ENCODE peak calls at places on chromosomes 6 and 20, in four cellular contexts. One of them, this sample, is unnamed.
A peak's percentile ranks its signal among the peaks of the same experiment; 100 is the strongest.

GRCh38 chr6:15779726-15780125 is 116.9 kb upstream of the DTNBP1 start:
- DNase-seq in uterus: no peak
- DNase-seq in Peyer's patch: no peak
- DNase-seq in tibial nerve: no peak
- DNase-seq in this sample: no peak

GRCh38 chr20:24664266-24664986 is 195.0 kb downstream of the SYNDIG1 start:
- DNase-seq in uterus: no peak
- DNase-seq in tibial nerve: no peak
- DNase-seq in Peyer's patch: no peak
- DNase-seq in this sample: no peak

GRCh38 chr20:2023151-2023550 is 29.3 kb upstream of the PDYN start:
- DNase-seq in uterus: no peak
- DNase-seq in tibial nerve: no peak
- DNase-seq in Peyer's patch: no peak
- DNase-seq in this sample: peak; percentile 1

GRCh38 chr20:38601216-38602184 is at the start of gene ARHGAP40:
- DNase-seq in Peyer's patch: no peak
- DNase-seq in tibial nerve: no peak
- DNase-seq in uterus: no peak
- DNase-seq in this sample: no peak

GRCh38 chr6:100467144-100468012 is 2.7 kb upstream of the SIM1 start:
- DNase-seq in Peyer's patch: no peak
- DNase-seq in uterus: no peak
- DNase-seq in tibial nerve: no peak
- DNase-seq in this sample: no peak

GRCh38 chr6:91480397-91480796 is 893.5 kb upstream of the MAP3K7 start:
- DNase-seq in Peyer's patch: no peak
- DNase-seq in tibial nerve: no peak
- DNase-seq in uterus: no peak
- DNase-seq in this sample: no peak

GRCh38 chr20:20396794-20397193 is 28.9 kb downstream of the INSM1 start:
- DNase-seq in tibial nerve: no peak
- DNase-seq in Peyer's patch: no peak
- DNase-seq in uterus: no peak
- DNase-seq in this sample: no peak

GRCh38 chr6:29130644-29131043 is 22.8 kb downstream of the OR2J3 start:
- DNase-seq in uterus: no peak
- DNase-seq in tibial nerve: no peak
- DNase-seq in Peyer's patch: no peak
- DNase-seq in this sample: no peak

GRCh38 chr6:139027620-139028182 is 844 bp upstream of the ABRACL start:
- DNase-seq in Peyer's patch: peak; percentile 77
- DNase-seq in tibial nerve: no peak
- DNase-seq in uterus: no peak
- DNase-seq in this sample: peak; percentile 20

GRCh38 chr6:136158398-136158797 is 91.7 kb downstream of the MTFR2 start:
- DNase-seq in uterus: peak; percentile 75
- DNase-seq in Peyer's patch: no peak
- DNase-seq in tibial nerve: peak; percentile 21
- DNase-seq in this sample: no peak

GRCh38 chr20:46122516-46123481 is 4.7 kb downstream of the CD40 start:
- DNase-seq in uterus: no peak
- DNase-seq in tibial nerve: no peak
- DNase-seq in Peyer's patch: peak; percentile 36
- DNase-seq in this sample: no peak
- TF ChIP-seq POLR2A in uterus: no peak
- TF ChIP-seq POLR2A in tibial nerve: no peak
- TF ChIP-seq POLR2A in Peyer's patch: no peak
- TF ChIP-seq POLR2A in this sample: no peak

GRCh38 chr20:17680128-17680835 is 1.8 kb downstream of the RRBP1 start:
- DNase-seq in uterus: peak; percentile 63
- DNase-seq in Peyer's patch: peak; percentile 80
- DNase-seq in tibial nerve: peak; percentile 69
- DNase-seq in this sample: peak; percentile 37
- TF ChIP-seq POLR2A in uterus: no peak
- TF ChIP-seq POLR2A in Peyer's patch: no peak
- TF ChIP-seq POLR2A in tibial nerve: no peak
- TF ChIP-seq POLR2A in this sample: no peak

GRCh38 chr6:109456710-109457595 is 1.4 kb upstream of the MICAL1 start:
- DNase-seq in tibial nerve: peak; percentile 54
- DNase-seq in uterus: peak; percentile 58
- DNase-seq in Peyer's patch: peak; percentile 78
- DNase-seq in this sample: no peak
- TF ChIP-seq POLR2A in tibial nerve: no peak
- TF ChIP-seq POLR2A in uterus: no peak
- TF ChIP-seq POLR2A in Peyer's patch: peak; percentile 69
- TF ChIP-seq POLR2A in this sample: no peak

DNA sequence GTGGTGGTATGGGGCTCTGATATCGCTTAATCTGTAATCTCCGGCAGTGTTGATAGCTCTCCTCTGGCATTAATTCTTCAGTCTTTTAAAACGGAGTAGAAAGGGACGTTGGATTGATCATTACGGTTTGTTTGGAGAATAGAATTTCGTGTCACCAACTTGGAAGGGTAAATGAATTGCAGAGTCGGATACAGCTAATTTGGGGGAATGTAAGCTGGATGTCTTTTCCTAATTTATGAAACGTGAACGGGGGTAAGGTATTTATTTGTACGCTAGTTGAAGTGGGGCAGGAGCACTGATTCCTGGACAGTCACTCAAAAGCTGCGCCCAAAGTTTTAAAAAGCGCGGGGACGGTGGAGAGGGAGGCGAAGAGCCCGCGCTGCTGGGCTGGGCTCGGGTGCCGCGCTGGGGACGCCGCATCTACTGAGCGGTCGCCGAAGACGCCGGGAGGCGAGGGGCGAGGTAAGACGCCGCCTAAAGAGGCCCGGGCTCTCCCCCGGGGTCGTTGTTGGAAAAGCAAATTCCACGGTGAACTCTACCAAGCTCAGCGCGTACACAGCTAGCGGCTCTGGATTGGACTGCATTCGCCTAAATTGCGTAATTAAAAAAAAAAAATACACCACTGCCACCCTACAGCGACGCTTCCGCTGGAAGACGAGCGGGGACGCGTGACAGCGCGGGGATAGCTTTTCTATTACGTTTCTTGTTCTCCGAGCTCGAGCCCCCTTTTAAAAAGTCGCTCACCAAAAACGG is 92.2 kb upstream of the PRDM1 start:
- DNase-seq in Peyer's patch: peak; percentile 74
- DNase-seq in tibial nerve: no peak
- DNase-seq in uterus: peak; percentile 45
- DNase-seq in this sample: peak; percentile 69
- TF ChIP-seq POLR2A in Peyer's patch: no peak
- TF ChIP-seq POLR2A in tibial nerve: peak; percentile 37
- TF ChIP-seq POLR2A in uterus: no peak
- TF ChIP-seq POLR2A in this sample: no peak

GRCh38 chr6:31546339-31546961 is at the start of gene ATP6V1G2:
- DNase-seq in tibial nerve: peak; percentile 94
- DNase-seq in uterus: peak; percentile 89
- DNase-seq in Peyer's patch: peak; percentile 96
- DNase-seq in this sample: peak; percentile 83

GRCh38 chr6:31547727-31548422 is 467 bp downstream of the NFKBIL1 start:
- DNase-seq in tibial nerve: no peak
- DNase-seq in uterus: no peak
- DNase-seq in Peyer's patch: no peak
- DNase-seq in this sample: no peak

GRCh38 chr6:31548423-31548873 is 1.0 kb downstream of the NFKBIL1 start:
- DNase-seq in Peyer's patch: no peak
- DNase-seq in uterus: no peak
- DNase-seq in tibial nerve: no peak
- DNase-seq in this sample: no peak

GRCh38 chr6:31545291-31545690 is 1.1 kb downstream of the ATP6V1G2 start:
- DNase-seq in Peyer's patch: no peak
- DNase-seq in uterus: no peak
- DNase-seq in tibial nerve: no peak
- DNase-seq in this sample: no peak

DNA sequence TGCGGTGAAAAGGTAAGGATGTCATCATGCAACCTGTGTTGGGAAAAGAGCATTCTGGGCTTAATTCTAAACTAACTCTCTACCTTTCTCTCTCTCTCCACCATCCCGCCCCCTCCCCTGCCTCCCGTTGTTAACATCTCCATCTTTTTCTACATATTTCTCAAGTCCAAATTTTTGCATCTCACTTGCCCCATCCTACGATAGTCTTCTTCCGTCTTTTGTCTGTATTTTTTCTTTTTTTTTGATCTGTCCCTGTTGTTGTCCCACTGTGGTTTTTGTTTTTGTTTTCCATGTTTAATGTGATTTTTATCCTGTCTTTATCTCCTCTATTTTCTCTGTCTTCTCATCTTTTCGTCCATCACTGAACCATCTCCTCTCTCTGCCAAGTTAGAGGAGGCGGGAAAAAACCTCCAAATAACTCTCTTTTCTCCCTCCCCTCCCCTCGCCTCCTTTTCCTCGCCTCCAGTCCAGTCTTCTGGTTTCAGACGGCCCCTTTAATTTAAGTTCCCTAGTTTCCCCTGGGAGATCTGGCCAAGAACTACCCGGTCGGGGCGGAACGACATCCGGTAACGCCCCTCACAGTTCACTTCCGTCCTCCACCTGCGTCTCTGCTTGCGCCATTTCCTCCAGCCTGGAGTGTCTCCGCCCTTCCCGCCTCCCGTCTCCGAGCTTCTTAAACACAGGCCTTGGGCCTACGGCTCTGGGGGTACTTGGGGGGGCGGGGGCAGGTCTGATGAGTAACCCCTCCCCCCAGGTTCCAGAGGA is at the start of gene NFKBIL1:
- DNase-seq in Peyer's patch: peak; percentile 98
- DNase-seq in uterus: peak; percentile 97
- DNase-seq in tibial nerve: peak; percentile 94
- DNase-seq in this sample: peak; percentile 96
- TF ChIP-seq POLR2A in Peyer's patch: no peak
- TF ChIP-seq POLR2A in uterus: peak; percentile 65
- TF ChIP-seq POLR2A in tibial nerve: peak; percentile 74
- TF ChIP-seq POLR2A in this sample: peak; percentile 65

DNA sequence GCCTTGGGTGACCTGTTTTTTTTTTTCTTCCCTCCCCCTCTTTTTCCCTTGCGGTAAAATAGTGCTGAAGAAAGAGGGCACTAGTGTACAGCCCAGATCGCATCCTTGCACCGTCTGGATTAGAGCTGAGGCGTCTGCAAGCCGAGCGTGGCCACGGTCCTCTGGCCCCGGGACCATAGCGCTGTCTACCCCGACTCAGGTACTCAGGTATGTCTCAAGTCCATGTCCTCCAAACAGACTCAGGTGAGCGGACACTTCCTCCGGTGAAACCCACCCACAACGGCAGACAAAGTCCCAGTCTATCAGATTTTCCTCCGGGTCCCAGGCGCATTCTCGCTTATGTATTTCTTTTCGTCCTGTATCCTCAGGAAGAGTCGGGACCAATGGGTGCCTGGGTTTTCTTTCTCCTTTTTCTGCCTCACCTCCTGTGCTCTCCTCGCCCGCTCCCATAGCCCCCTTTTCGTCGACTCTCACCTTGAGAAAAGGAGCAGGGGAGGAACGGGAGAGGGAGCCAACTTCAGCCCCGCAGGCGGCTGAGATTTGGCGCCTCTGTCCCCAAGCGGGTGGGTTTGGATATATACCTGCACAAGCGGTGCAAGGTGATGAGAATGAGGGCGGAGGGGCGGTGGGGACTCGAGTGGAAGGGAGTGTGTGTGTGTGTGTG is 1.1 kb upstream of the GRM1 start:
- DNase-seq in Peyer's patch: no peak
- DNase-seq in uterus: no peak
- DNase-seq in tibial nerve: no peak
- DNase-seq in this sample: no peak
- TF ChIP-seq POLR2A in Peyer's patch: no peak
- TF ChIP-seq POLR2A in uterus: no peak
- TF ChIP-seq POLR2A in tibial nerve: no peak
- TF ChIP-seq POLR2A in this sample: no peak

GRCh38 chr20:62952373-62953166 is at the start of gene SLC17A9:
- DNase-seq in uterus: peak; percentile 32
- DNase-seq in tibial nerve: peak; percentile 34
- DNase-seq in Peyer's patch: peak; percentile 94
- DNase-seq in this sample: peak; percentile 86
- TF ChIP-seq POLR2A in uterus: no peak
- TF ChIP-seq POLR2A in tibial nerve: no peak
- TF ChIP-seq POLR2A in Peyer's patch: no peak
- TF ChIP-seq POLR2A in this sample: peak; percentile 47

GRCh38 chr6:33077908-33078307 is 2.1 kb downstream of the HLA-DPB1 start:
- DNase-seq in uterus: no peak
- DNase-seq in Peyer's patch: peak; percentile 61
- DNase-seq in tibial nerve: no peak
- DNase-seq in this sample: no peak

GRCh38 chr6:33075208-33075567 is 602 bp upstream of the HLA-DPB1 start:
- DNase-seq in Peyer's patch: no peak
- DNase-seq in tibial nerve: no peak
- DNase-seq in uterus: no peak
- DNase-seq in this sample: no peak

GRCh38 chr6:33078442-33078841 is 2.7 kb downstream of the HLA-DPB1 start:
- DNase-seq in tibial nerve: no peak
- DNase-seq in uterus: no peak
- DNase-seq in Peyer's patch: no peak
- DNase-seq in this sample: no peak

GRCh38 chr6:33075568-33076405 is at the start of gene HLA-DPB1:
- DNase-seq in uterus: no peak
- DNase-seq in tibial nerve: peak; percentile 29
- DNase-seq in Peyer's patch: no peak
- DNase-seq in this sample: peak; percentile 62

DNA sequence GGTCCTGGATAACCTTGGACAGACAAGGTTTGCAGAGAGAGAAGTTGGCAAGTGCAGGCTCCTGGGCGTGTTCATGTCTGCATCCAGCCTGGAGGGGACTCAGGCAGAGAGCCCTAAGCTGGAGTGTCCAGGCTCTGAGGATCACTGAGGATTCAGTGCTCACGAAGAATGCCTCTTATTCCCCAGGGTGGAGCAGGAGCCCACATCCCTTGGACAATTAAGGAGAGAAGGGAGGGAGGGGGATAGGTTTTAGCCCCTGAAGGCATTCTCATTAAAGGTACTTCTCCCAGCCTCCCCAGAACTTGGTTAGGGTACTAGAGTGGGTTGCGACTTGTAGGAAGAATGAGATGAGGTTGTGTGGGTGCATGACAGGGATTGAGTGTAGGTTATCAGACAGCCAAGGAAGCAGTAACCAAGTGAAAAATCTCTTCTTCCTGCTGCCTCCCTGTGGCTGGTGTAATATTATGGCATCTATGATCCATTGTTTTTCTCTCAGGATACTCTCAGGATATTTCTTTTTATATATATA is 680 bp downstream of the HLA-DPB1 start:
- DNase-seq in tibial nerve: no peak
- DNase-seq in Peyer's patch: no peak
- DNase-seq in uterus: no peak
- DNase-seq in this sample: no peak
- TF ChIP-seq POLR2A in tibial nerve: no peak
- TF ChIP-seq POLR2A in Peyer's patch: no peak
- TF ChIP-seq POLR2A in uterus: no peak
- TF ChIP-seq POLR2A in this sample: no peak

This sample was measured in erythroblast.